ENCODE peak calls at places on chromosome 15, in six cellular contexts. B is amygdala, G is HTR-8/SVneo, M is GM13976, I is Peyer's patch, F is foreskin melanocyte. H is an unnamed sample.

GRCh38 chr15:62068071-62068786 is 1.5 kb downstream of the C2CD4A start:
- DNase-seq in B (peak; percentile 12), G (no peak), M (peak; percentile 44), I (no peak), F (no peak), H (no peak)

GRCh38 chr15:68820589-68821189 is at the start of gene ANP32A:
- DNase-seq in B (peak; percentile 96), G (peak; percentile 99), M (peak; percentile 99), I (peak; percentile 97), F (peak; percentile 92), H (peak; percentile 95)

GRCh38 chr15:60787737-60788513 is 309.0 kb upstream of the ICE2 start:
- DNase-seq in B (no peak), G (no peak), M (no peak), I (no peak), F (no peak), H (no peak)

GRCh38 chr15:40695469-40695910 is 516 bp downstream of the RAD51 start:
- DNase-seq in B (no peak), G (peak; percentile 19), M (peak; percentile 69), I (no peak), F (no peak), H (no peak)

GRCh38 chr15:86073281-86073680 is 6.4 kb upstream of the AGBL1 start:
- DNase-seq in B (no peak), G (no peak), M (no peak), I (no peak), F (no peak), H (no peak)

GRCh38 chr15:69398541-69398940 is 15.6 kb upstream of the KIF23 start:
- DNase-seq in B (no peak), G (no peak), M (no peak), I (no peak), F (no peak), H (no peak)

GRCh38 chr15:72271895-72272212 is 500 bp downstream of the PARP6 start:
- DNase-seq in B (no peak), G (peak; percentile 45), M (no peak), I (no peak), F (no peak), H (no peak)

GRCh38 chr15:28896944-28897343 is 11.2 kb downstream of the APBA2 start:
- DNase-seq in B (no peak), G (peak; percentile 47), M (no peak), I (no peak), F (peak; percentile 74), H (peak; percentile 51)

GRCh38 chr15:37682304-37682703 is 252.1 kb upstream of the TMCO5A start:
- DNase-seq in B (no peak), G (no peak), M (no peak), I (no peak), F (no peak), H (peak; percentile 23)

GRCh38 chr15:35931942-35932341 is 386.0 kb upstream of the DPH6 start:
- DNase-seq in B (no peak), G (no peak), M (no peak), I (no peak), F (no peak), H (no peak)

GRCh38 chr15:81752974-81753373 is 292.8 kb downstream of the MEX3B start:
- DNase-seq in B (no peak), G (no peak), M (no peak), I (no peak), F (no peak), H (no peak)

GRCh38 chr15:74958320-74958907 is 1.8 kb upstream of the RPP25 start:
- DNase-seq in B (no peak), G (no peak), M (peak; percentile 46), I (peak; percentile 29), F (peak; percentile 63), H (no peak)

GRCh38 chr15:76206325-76206976 is 104.8 kb downstream of the ETFA start:
- DNase-seq in B (peak; percentile 77), G (no peak), M (peak; percentile 16), I (peak; percentile 23), F (no peak), H (no peak)

GRCh38 chr15:70290708-70291107 is 193.0 kb upstream of the TLE3 start:
- DNase-seq in B (no peak), G (no peak), M (no peak), I (no peak), F (no peak), H (no peak)

GRCh38 chr15:52529289-52529929 is 729 bp upstream of the MYO5A start:
- DNase-seq in B (peak; percentile 26), G (peak; percentile 20), M (peak; percentile 27), I (peak; percentile 25), F (no peak), H (no peak)

GRCh38 chr15:57537951-57538506 is 53.7 kb upstream of the MYZAP start:
- DNase-seq in B (no peak), G (no peak), M (no peak), I (no peak), F (no peak), H (no peak)

GRCh38 chr15:67843571-67844387 is 3.9 kb upstream of the RNU6-1 start:
- DNase-seq in B (no peak), G (no peak), M (no peak), I (no peak), F (no peak), H (no peak)

GRCh38 chr15:99981839-99982658 is 248.8 kb upstream of the LYSMD4 start:
- DNase-seq in B (no peak), G (no peak), M (no peak), I (no peak), F (no peak), H (no peak)

GRCh38 chr15:33145447-33145846 is 49.1 kb downstream of the FMN1 start:
- DNase-seq in B (no peak), G (no peak), M (no peak), I (no peak), F (peak; percentile 92), H (no peak)

GRCh38 chr15:92663250-92663951 is 7.8 kb upstream of the FAM174B start:
- DNase-seq in B (no peak), G (no peak), M (peak; percentile 77), I (no peak), F (no peak), H (no peak)

GRCh38 chr15:90013503-90013937 is 12.4 kb downstream of the ZNF710 start:
- DNase-seq in B (no peak), G (no peak), M (peak; percentile 56), I (no peak), F (no peak), H (no peak)

GRCh38 chr15:61715082-61715481 is 345.2 kb downstream of the VPS13C start:
- DNase-seq in B (no peak), G (no peak), M (no peak), I (no peak), F (no peak), H (no peak)

GRCh38 chr15:50624616-50625168 is 61.9 kb downstream of the TRPM7 start:
- DNase-seq in B (no peak), G (no peak), M (no peak), I (no peak), F (no peak), H (no peak)

GRCh38 chr15:62644874-62645755 is 397.4 kb upstream of the TPM1 start:
- DNase-seq in B (no peak), G (no peak), M (no peak), I (no peak), F (no peak), H (no peak)

GRCh38 chr15:48323294-48323693 is 7.9 kb upstream of the DUT start:
- DNase-seq in B (no peak), G (no peak), M (no peak), I (no peak), F (no peak), H (no peak)

GRCh38 chr15:63463030-63463429 is 41.4 kb upstream of the USP3 start:
- DNase-seq in B (peak; percentile 22), G (no peak), M (no peak), I (no peak), F (no peak), H (no peak)

GRCh38 chr15:84797212-84797611 is 19.9 kb upstream of the ALPK3 start:
- DNase-seq in B (no peak), G (no peak), M (no peak), I (no peak), F (no peak), H (no peak)

GRCh38 chr15:73866881-73867410 is 6.4 kb upstream of the TBC1D21 start:
- DNase-seq in B (no peak), G (no peak), M (no peak), I (no peak), F (no peak), H (no peak)

GRCh38 chr15:70149667-70150404 is 52.1 kb upstream of the TLE3 start:
- DNase-seq in B (no peak), G (no peak), M (no peak), I (no peak), F (no peak), H (no peak)

H was measured in HS-27A.